ENCODE peak calls at places on chromosome 1, in nine cellular contexts. J is kidney glomerular epithelial cell; V is MG63; N is transverse colon; X is stimulated activated CD8-positive, alpha-beta memory T cell treated with anti-CD3 and anti-CD28 coated beads, Interleukin-12 subunit alpha, Interleukin-12 subunit beta, amount 100 ng/mL, for 4 hours; U is astrocyte of the hippocampus; T is cardiac muscle cell; Z is CD8-positive, alpha-beta T cell; R is GM04503. O is an unnamed sample.

GRCh38 chr1:198649598-198650338 is 10.9 kb downstream of the PTPRC start:
- DNase-seq in X (no peak), N (no peak), V (no peak), U (no peak), Z (no peak), J (no peak), R (no peak), T (no peak), O (no peak)

GRCh38 chr1:232625319-232625868 is 4.5 kb downstream of the SIPA1L2 start:
- DNase-seq in R (no peak), U (no peak), N (no peak), Z (no peak), V (no peak), X (no peak), T (no peak), J (no peak), O (no peak)

GRCh38 chr1:53393325-53393792 is 65.5 kb upstream of the LRP8 start:
- DNase-seq in T (peak), R (peak), X (peak), Z (peak), V (peak), J (peak), N (peak), U (peak), O (no peak)

GRCh38 chr1:29210278-29211085 is 20.3 kb downstream of the MECR start:
- DNase-seq in V (peak), U (no peak), R (no peak), Z (no peak), T (no peak), N (no peak), X (no peak), J (no peak), O (no peak)

GRCh38 chr1:151346082-151346768 is 827 bp downstream of the RFX5 start:
- DNase-seq in J (no peak), U (peak), Z (no peak), X (no peak), V (no peak), N (no peak), R (no peak), T (no peak), O (no peak)

GRCh38 chr1:28163496-28164120 is 12.9 kb downstream of the PTAFR start:
- DNase-seq in Z (no peak), R (no peak), V (peak), N (no peak), X (no peak), T (no peak), J (no peak), U (peak), O (no peak)

GRCh38 chr1:108814343-108815125 is 42.4 kb downstream of the AKNAD1 start:
- DNase-seq in T (no peak), Z (no peak), J (no peak), R (peak), N (no peak), U (peak), V (peak), X (no peak), O (no peak)

GRCh38 chr1:40650075-40650474 is 15.4 kb downstream of the RIMS3 start:
- DNase-seq in V (no peak), T (peak), R (no peak), X (no peak), N (no peak), U (no peak), J (no peak), Z (no peak), O (no peak)

GRCh38 chr1:31031330-31032143 is 34.0 kb downstream of the PUM1 start:
- DNase-seq in J (no peak), U (no peak), N (no peak), Z (no peak), R (no peak), X (no peak), T (no peak), V (no peak), O (no peak)

GRCh38 chr1:21149862-21150432 is 26.8 kb downstream of the EIF4G3 start:
- DNase-seq in X (no peak), Z (no peak), T (peak), R (peak), J (peak), V (peak), U (peak), N (no peak), O (peak)

GRCh38 chr1:203769505-203770343 is 4.7 kb downstream of the LAX1 start:
- DNase-seq in X (no peak), J (peak), R (peak), T (peak), N (peak), Z (no peak), V (peak), U (peak), O (no peak)

GRCh38 chr1:37471345-37472231 is 2.8 kb upstream of the ZC3H12A start:
- DNase-seq in V (peak), Z (no peak), J (peak), N (peak), T (peak), U (peak), R (no peak), X (no peak), O (peak)

GRCh38 chr1:156406229-156406628 is 37.2 kb downstream of the RHBG start:
- DNase-seq in X (no peak), R (no peak), V (no peak), J (no peak), Z (no peak), N (no peak), U (no peak), T (no peak), O (no peak)

GRCh38 chr1:184747089-184747955 is 7.3 kb downstream of the EDEM3 start:
- DNase-seq in Z (no peak), J (no peak), U (no peak), X (no peak), V (no peak), R (no peak), T (no peak), N (no peak), O (no peak)

GRCh38 chr1:220321758-220322157 is 49.5 kb upstream of the RAB3GAP2 start:
- DNase-seq in Z (no peak), X (no peak), V (no peak), N (no peak), T (no peak), R (no peak), U (no peak), J (no peak), O (no peak)

GRCh38 chr1:171245458-171246064 is 2.7 kb upstream of the FMO1 start:
- DNase-seq in J (peak), N (peak), V (peak), X (no peak), U (peak), Z (no peak), R (no peak), T (peak), O (no peak)

GRCh38 chr1:18234790-18235242 is 127.2 kb downstream of the IGSF21 start:
- DNase-seq in V (peak), Z (no peak), J (peak), N (peak), R (no peak), T (peak), X (no peak), U (peak), O (no peak)

GRCh38 chr1:15218287-15219279 is 28.4 kb upstream of the FHAD1 start:
- DNase-seq in Z (no peak), J (no peak), T (no peak), N (no peak), U (no peak), X (no peak), V (no peak), R (no peak), O (no peak)

GRCh38 chr1:109625176-109625575 is 5.5 kb downstream of the AMPD2 start:
- DNase-seq in X (no peak), R (no peak), V (no peak), N (no peak), U (no peak), T (no peak), Z (no peak), J (no peak), O (no peak)

GRCh38 chr1:24168246-24168645 is 18.8 kb downstream of the IFNLR1 start:
- DNase-seq in R (no peak), U (no peak), Z (no peak), N (no peak), T (no peak), J (no peak), V (no peak), X (no peak), O (no peak)

GRCh38 chr1:200005160-200005559 is 22.4 kb upstream of the NR5A2 start:
- DNase-seq in Z (no peak), V (no peak), X (no peak), J (no peak), T (no peak), U (no peak), R (no peak), N (no peak), O (no peak)

GRCh38 chr1:157105988-157106812 is 6.6 kb upstream of the ETV3L start:
- DNase-seq in R (peak), V (peak), T (no peak), N (peak), J (no peak), Z (no peak), X (no peak), U (peak), O (peak)

GRCh38 chr1:85174492-85174891 is 26.3 kb downstream of the SYDE2 start:
- DNase-seq in J (no peak), N (no peak), X (no peak), Z (no peak), U (no peak), R (no peak), V (no peak), T (no peak), O (no peak)

GRCh38 chr1:193115629-193116227 is 6.1 kb upstream of the CDC73 start:
- DNase-seq in Z (no peak), T (peak), V (peak), J (peak), N (no peak), R (peak), U (peak), X (no peak), O (peak)

GRCh38 chr1:22878626-22879025 is 94.0 kb downstream of the LACTBL1 start:
- DNase-seq in X (no peak), T (no peak), V (no peak), R (no peak), U (no peak), N (no peak), J (no peak), Z (no peak), O (no peak)